ENCODE peak calls at places on chromosomes 2 and 18, in eight cellular contexts. H, B, V, D, J, X, P and N are unnamed samples.

GRCh38 chr2:224982226-224982625 is 60.0 kb downstream of the DOCK10 start:
- DNase-seq in H (no peak), B (no peak), V (no peak), D (no peak), J (no peak), X (no peak), P (no peak), N (no peak)

GRCh38 chr2:146239392-146240135 is 1605.3 kb upstream of the ACVR2A start:
- DNase-seq in H (no peak), B (no peak), V (no peak), D (no peak), J (no peak), X (no peak), P (no peak), N (no peak)

GRCh38 chr18:3671181-3671580 is 221.2 kb downstream of the TGIF1 start:
- DNase-seq in H (no peak), B (no peak), V (no peak), D (no peak), J (no peak), X (no peak), P (no peak), N (no peak)

GRCh38 chr2:101253713-101254085 is 1.0 kb downstream of the CNOT11 start:
- DNase-seq in H (no peak), B (peak), V (no peak), D (no peak), J (no peak), X (no peak), P (peak), N (no peak)

GRCh38 chr2:233944722-233945121 is 27.5 kb downstream of the TRPM8 start:
- DNase-seq in H (no peak), B (no peak), V (no peak), D (no peak), J (no peak), X (no peak), P (no peak), N (no peak)

GRCh38 chr2:1170711-1171110 is 220.1 kb downstream of the SNTG2 start:
- DNase-seq in H (no peak), B (no peak), V (no peak), D (no peak), J (no peak), X (no peak), P (no peak), N (no peak)

GRCh38 chr2:190343170-190343499 is 254 bp upstream of the INPP1 start:
- DNase-seq in H (no peak), B (no peak), V (no peak), D (no peak), J (no peak), X (no peak), P (no peak), N (no peak)

GRCh38 chr2:112834379-112835014 is 2.1 kb downstream of the IL1B start:
- DNase-seq in H (no peak), B (no peak), V (no peak), D (no peak), J (no peak), X (no peak), P (no peak), N (no peak)

GRCh38 chr2:69184224-69184623 is 171.2 kb downstream of the ANTXR1 start:
- DNase-seq in H (no peak), B (no peak), V (no peak), D (no peak), J (no peak), X (no peak), P (no peak), N (no peak)

GRCh38 chr18:56217406-56217805 is 421.0 kb downstream of the TXNL1 start:
- DNase-seq in H (no peak), B (no peak), V (no peak), D (no peak), J (no peak), X (no peak), P (no peak), N (no peak)

GRCh38 chr18:29154196-29154757 is 977.3 kb upstream of the CDH2 start:
- DNase-seq in H (no peak), B (no peak), V (no peak), D (no peak), J (no peak), X (no peak), P (no peak), N (no peak)

GRCh38 chr2:169770991-169771390 is 27.7 kb upstream of the SSB start:
- DNase-seq in H (no peak), B (no peak), V (no peak), D (no peak), J (no peak), X (no peak), P (no peak), N (no peak)

GRCh38 chr2:71348302-71348701 is 16.7 kb downstream of the ZNF638 start:
- DNase-seq in H (peak), B (peak), V (no peak), D (no peak), J (no peak), X (no peak), P (no peak), N (no peak)

GRCh38 chr2:74576830-74577229 is 22.3 kb downstream of the DOK1 start:
- DNase-seq in H (peak), B (peak), V (no peak), D (no peak), J (no peak), X (no peak), P (no peak), N (peak)

GRCh38 chr18:75840131-75840530 is 412.6 kb upstream of the SMIM21 start:
- DNase-seq in H (no peak), B (no peak), V (no peak), D (no peak), J (no peak), X (no peak), P (no peak), N (no peak)

GRCh38 chr2:53036196-53036595 is 731.4 kb upstream of the CHAC2 start:
- DNase-seq in H (no peak), B (no peak), V (no peak), D (peak), J (no peak), X (no peak), P (no peak), N (no peak)

GRCh38 chr2:120397362-120397811 is 51.5 kb downstream of the INHBB start:
- DNase-seq in H (no peak), B (no peak), V (no peak), D (no peak), J (no peak), X (peak), P (no peak), N (no peak)

GRCh38 chr2:45734952-45735351 is 83.5 kb downstream of the PRKCE start:
- DNase-seq in H (no peak), B (peak), V (no peak), D (no peak), J (no peak), X (no peak), P (no peak), N (no peak)

GRCh38 chr2:201768918-201769317 is 11.8 kb downstream of the ALS2 start:
- DNase-seq in H (no peak), B (no peak), V (no peak), D (no peak), J (no peak), X (no peak), P (no peak), N (no peak)

GRCh38 chr2:237125967-237126366 is 40.3 kb downstream of the COPS8 start:
- DNase-seq in H (no peak), B (no peak), V (no peak), D (no peak), J (no peak), X (no peak), P (no peak), N (no peak)

GRCh38 chr2:45168731-45169338 is 159.6 kb upstream of the SIX2 start:
- DNase-seq in H (no peak), B (peak), V (no peak), D (no peak), J (no peak), X (no peak), P (no peak), N (no peak)

GRCh38 chr2:8144785-8145184 is 537.1 kb upstream of the ID2 start:
- DNase-seq in H (no peak), B (no peak), V (no peak), D (no peak), J (no peak), X (no peak), P (no peak), N (no peak)

GRCh38 chr2:80459028-80459427 is 154.5 kb upstream of the LRRTM1 start:
- DNase-seq in H (no peak), B (no peak), V (no peak), D (peak), J (no peak), X (no peak), P (no peak), N (no peak)

GRCh38 chr2:235692076-235692475 is 198.2 kb downstream of the AGAP1 start:
- DNase-seq in H (no peak), B (no peak), V (no peak), D (no peak), J (no peak), X (no peak), P (no peak), N (no peak)

GRCh38 chr2:1546901-1547300 is 133.6 kb downstream of the TPO start:
- DNase-seq in H (no peak), B (peak), V (no peak), D (no peak), J (no peak), X (no peak), P (no peak), N (no peak)

GRCh38 chr2:240649331-240649730 is 24.1 kb downstream of the GPR35 start:
- DNase-seq in H (no peak), B (no peak), V (no peak), D (no peak), J (no peak), X (no peak), P (no peak), N (no peak)

GRCh38 chr18:24080861-24081260 is 58.0 kb upstream of the CABYR start:
- DNase-seq in H (no peak), B (no peak), V (no peak), D (no peak), J (no peak), X (no peak), P (peak), N (no peak)

GRCh38 chr2:20282916-20283592 is 58.1 kb upstream of the SDC1 start:
- DNase-seq in H (peak), B (no peak), V (no peak), D (no peak), J (no peak), X (peak), P (no peak), N (no peak)

GRCh38 chr2:2872713-2873449 is 504.7 kb downstream of the EIPR1 start:
- DNase-seq in H (no peak), B (no peak), V (no peak), D (no peak), J (no peak), X (no peak), P (no peak), N (no peak)

GRCh38 chr2:239721991-239722759 is 303.0 kb downstream of the NDUFA10 start:
- DNase-seq in H (no peak), B (no peak), V (no peak), D (no peak), J (no peak), X (peak), P (no peak), N (no peak)

GRCh38 chr2:105239924-105240323 is 1.6 kb upstream of the GPR45 start:
- DNase-seq in H (no peak), B (no peak), V (no peak), D (peak), J (no peak), X (no peak), P (no peak), N (no peak)

GRCh38 chr18:76430636-76431035 is 64.4 kb downstream of the ZNF516 start:
- DNase-seq in H (no peak), B (no peak), V (no peak), D (no peak), J (no peak), X (no peak), P (no peak), N (no peak)

GRCh38 chr2:148674063-148675020 is 29.8 kb downstream of the EPC2 start:
- DNase-seq in H (no peak), B (peak), V (peak), D (no peak), J (peak), X (no peak), P (peak), N (no peak)

GRCh38 chr2:186670831-186671230 is 23.0 kb upstream of the FAM171B start:
- DNase-seq in H (no peak), B (no peak), V (no peak), D (no peak), J (no peak), X (no peak), P (no peak), N (no peak)

GRCh38 chr2:71940695-71941094 is 207.0 kb downstream of the CYP26B1 start:
- DNase-seq in H (no peak), B (no peak), V (no peak), D (no peak), J (no peak), X (peak), P (no peak), N (no peak)